ENCODE peak calls at places on chromosome 22, in six cellular contexts. I is HEK293T, K is GM12878, D is K562, A is HepG2, S is A549. P is an unnamed sample.

GRCh38 chr22:18070556-18071306 is 7.1 kb upstream of the PEX26 start:
- DNase-seq in I (no peak), K (no peak), D (no peak), A (peak), S (no peak), P (no peak)

GRCh38 chr22:20530368-20531153 is 23.2 kb downstream of the MED15 start:
- DNase-seq in I (no peak), K (no peak), D (no peak), A (no peak), S (peak), P (peak)

GRCh38 chr22:38097058-38097457 is 13.1 kb upstream of the SLC16A8 start:
- DNase-seq in I (no peak), K (no peak), D (no peak), A (no peak), S (no peak), P (no peak)

GRCh38 chr22:22168190-22168940 is 76.2 kb upstream of the VPREB1 start:
- DNase-seq in I (no peak), K (peak), D (peak), A (peak), S (peak), P (peak)

GRCh38 chr22:39028281-39028680 is 7.4 kb downstream of the APOBEC3D start:
- DNase-seq in I (no peak), K (no peak), D (no peak), A (no peak), S (no peak), P (no peak)

GRCh38 chr22:40525250-40525884 is 111.2 kb downstream of the MRTFA start:
- DNase-seq in I (no peak), K (no peak), D (peak), A (peak), S (peak), P (peak)

GRCh38 chr22:47357086-47357485 is 594.6 kb downstream of the TBC1D22A start:
- DNase-seq in I (no peak), K (no peak), D (no peak), A (no peak), S (no peak), P (no peak)

GRCh38 chr22:17121235-17122195 is at the start of gene TMEM121B:
- DNase-seq in I (peak), K (no peak), D (peak), A (no peak), S (peak), P (peak)

GRCh38 chr22:34886391-34886790 is 179.6 kb upstream of the ISX start:
- DNase-seq in I (no peak), K (no peak), D (no peak), A (no peak), S (no peak), P (no peak)

DNA sequence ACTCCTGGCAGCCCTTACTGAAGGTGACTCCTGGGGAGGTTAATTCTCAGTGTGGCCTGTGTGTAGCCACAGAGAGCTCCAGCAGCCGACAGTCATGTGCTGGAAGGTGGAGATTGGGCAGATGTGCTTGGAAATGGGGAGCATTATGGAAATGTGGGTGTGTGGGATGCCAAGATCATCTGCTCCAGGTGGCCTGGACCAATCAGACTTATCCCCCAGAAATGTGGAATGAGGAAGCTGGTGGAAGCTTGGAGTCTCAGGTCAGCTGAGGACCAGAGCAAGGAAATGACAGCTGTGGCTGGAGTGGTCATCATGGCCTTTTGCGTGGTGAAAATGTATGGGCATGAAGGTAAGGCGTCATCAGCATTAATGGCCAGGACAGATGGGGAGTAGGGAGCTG is 234.0 kb downstream of the MIAT start:
- DNase-seq in I (no peak), K (no peak), D (no peak), A (no peak), S (no peak), P (peak)
- TF ChIP-seq BHLHE40 in I (no peak), K (no peak), D (no peak), A (no peak), S (no peak), P (no peak)

GRCh38 chr22:50400931-50401330 is 57.8 kb downstream of the PPP6R2 start:
- DNase-seq in I (no peak), K (no peak), D (no peak), A (no peak), S (no peak), P (no peak)
- TF ChIP-seq BHLHE40 in I (no peak), K (no peak), D (no peak), A (no peak), S (no peak), P (no peak)

DNA sequence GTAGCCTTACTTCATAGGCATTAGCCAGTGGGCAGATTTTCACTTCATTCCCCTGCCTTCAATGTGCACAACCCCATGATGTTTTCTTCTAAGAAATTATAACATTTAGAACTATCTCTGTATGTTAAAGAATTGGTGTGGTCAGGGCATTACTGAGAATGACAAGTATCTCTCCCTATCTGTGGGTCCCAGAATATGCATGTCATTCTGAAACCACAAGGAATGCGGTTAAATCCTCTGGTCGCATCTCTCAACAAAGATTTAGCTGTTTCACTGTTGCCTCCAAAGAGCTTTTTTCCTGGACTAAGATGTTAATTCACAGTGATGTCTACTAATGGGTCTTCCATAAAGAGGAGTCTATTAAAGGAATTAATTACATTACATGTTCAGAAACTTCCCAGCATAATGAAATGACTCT is 62.7 kb downstream of the LIF start:
- DNase-seq in I (no peak), K (no peak), D (peak), A (no peak), S (no peak), P (peak)
- TF ChIP-seq BHLHE40 in I (no peak), K (no peak), D (no peak), A (no peak), S (no peak), P (no peak)

DNA sequence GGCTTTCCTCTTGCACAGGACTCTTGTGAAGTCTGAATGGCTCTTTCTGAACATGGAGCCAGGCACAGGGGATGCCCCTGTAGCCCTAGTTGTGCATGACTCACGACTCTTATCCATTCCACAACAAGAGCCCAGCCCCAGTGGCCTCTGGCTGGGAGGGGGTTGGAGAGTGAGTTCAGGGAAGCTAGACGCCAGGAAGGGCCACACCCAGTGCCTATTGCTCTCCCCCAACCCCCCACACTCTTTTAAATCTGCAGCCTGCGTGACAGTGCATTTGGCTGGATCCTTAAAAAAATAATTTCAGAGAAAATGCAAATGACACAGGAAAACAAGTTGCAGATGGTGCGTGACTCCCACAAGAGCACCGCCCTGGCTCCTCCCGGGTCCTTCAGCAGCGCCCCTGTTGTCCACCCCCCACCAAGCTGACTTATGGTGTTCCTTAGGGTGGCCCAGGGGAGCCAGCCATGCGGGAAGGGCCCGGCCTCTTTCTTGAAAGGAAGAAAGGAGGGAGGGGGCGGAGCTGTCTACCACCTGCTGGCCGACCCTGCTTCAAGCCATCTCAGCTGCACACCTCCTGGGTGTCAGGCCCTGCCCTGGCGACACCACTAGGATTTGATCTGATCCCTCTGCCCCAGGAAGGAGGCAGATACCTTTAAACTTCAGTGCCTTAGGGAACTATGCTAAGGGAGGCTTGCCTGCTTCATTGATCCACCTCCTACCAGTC is 74.7 kb downstream of the MN1 start:
- DNase-seq in I (peak), K (no peak), D (peak), A (peak), S (peak), P (peak)
- TF ChIP-seq BHLHE40 in I (no peak), K (no peak), D (no peak), A (no peak), S (no peak), P (no peak)

DNA sequence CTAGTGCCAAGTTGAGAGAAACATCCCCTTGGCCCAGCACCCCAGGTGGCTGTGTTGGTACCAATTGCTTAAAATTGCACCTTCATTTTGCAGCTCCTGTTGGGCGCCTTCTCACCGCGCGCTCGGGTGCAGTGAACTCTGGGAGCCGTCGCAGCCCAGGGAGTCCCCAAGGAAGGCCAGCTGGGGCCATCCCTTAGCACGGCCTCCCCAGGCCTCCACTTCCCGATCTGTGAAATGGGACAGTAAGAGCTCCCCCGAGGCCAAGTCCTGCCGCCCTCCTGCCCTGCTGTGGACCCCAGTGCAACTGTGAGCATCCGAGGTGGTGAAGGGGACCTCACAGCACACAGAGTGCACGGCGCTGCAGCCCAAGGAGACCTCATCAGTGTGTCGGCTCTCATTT is 1234.1 kb downstream of the BRD1 start:
- DNase-seq in I (no peak), K (no peak), D (no peak), A (no peak), S (no peak), P (no peak)
- TF ChIP-seq BHLHE40 in I (no peak), K (no peak), D (no peak), A (no peak), S (no peak), P (no peak)

GRCh38 chr22:44129614-44129976 is 51.1 kb upstream of the PARVG start:
- DNase-seq in I (no peak), K (no peak), D (peak), A (no peak), S (no peak), P (peak)
- TF ChIP-seq BHLHE40 in I (no peak), K (no peak), D (no peak), A (no peak), S (no peak), P (no peak)

GRCh38 chr22:36606114-36606513 is 77.1 kb upstream of the EIF3D start:
- DNase-seq in I (no peak), K (no peak), D (no peak), A (no peak), S (no peak), P (no peak)
- TF ChIP-seq BHLHE40 in I (no peak), K (no peak), D (no peak), A (no peak), S (no peak), P (no peak)

GRCh38 chr22:24894220-24894975 is 52.1 kb downstream of the LHFPL7 start:
- DNase-seq in I (no peak), K (no peak), D (no peak), A (peak), S (peak), P (peak)
- TF ChIP-seq BHLHE40 in I (no peak), K (no peak), D (peak), A (peak), S (peak), P (no peak)

GRCh38 chr22:23670378-23671295 is 20.2 kb upstream of the RGL4 start:
- DNase-seq in I (no peak), K (no peak), D (no peak), A (no peak), S (no peak), P (no peak)
- TF ChIP-seq BHLHE40 in I (no peak), K (no peak), D (no peak), A (no peak), S (no peak), P (no peak)

GRCh38 chr22:45818130-45819085 is 146.8 kb downstream of the ATXN10 start:
- DNase-seq in I (no peak), K (no peak), D (no peak), A (peak), S (no peak), P (no peak)
- TF ChIP-seq BHLHE40 in I (no peak), K (no peak), D (no peak), A (no peak), S (no peak), P (no peak)